ENCODE peak calls at places on chromosomes 1 and 21, in seven cellular contexts. One of them, this sample, is unnamed.

GRCh38 chr21:29320021-29320420 is 21.3 kb downstream of the BACH1 start:
- DNase-seq in foreskin fibroblast: no peak
- DNase-seq in spleen: no peak
- DNase-seq in HAP-1: no peak
- DNase-seq in NCI-H1092: no peak
- DNase-seq in SHP77: no peak
- DNase-seq in OCI-LY7: no peak
- DNase-seq in this sample: no peak

GRCh38 chr1:206804156-206804737 is 32.0 kb upstream of the IL10 start:
- DNase-seq in foreskin fibroblast: no peak
- DNase-seq in SHP77: no peak
- DNase-seq in OCI-LY7: no peak
- DNase-seq in spleen: no peak
- DNase-seq in NCI-H1092: no peak
- DNase-seq in HAP-1: no peak
- DNase-seq in this sample: no peak

GRCh38 chr1:46005594-46005993 is 126.8 kb downstream of the PIK3R3 start:
- DNase-seq in OCI-LY7: no peak
- DNase-seq in SHP77: no peak
- DNase-seq in HAP-1: no peak
- DNase-seq in spleen: no peak
- DNase-seq in foreskin fibroblast: no peak
- DNase-seq in NCI-H1092: no peak
- DNase-seq in this sample: no peak

GRCh38 chr1:193339396-193339795 is 153.0 kb upstream of the B3GALT2 start:
- DNase-seq in OCI-LY7: no peak
- DNase-seq in HAP-1: no peak
- DNase-seq in foreskin fibroblast: no peak
- DNase-seq in NCI-H1092: no peak
- DNase-seq in SHP77: no peak
- DNase-seq in spleen: no peak
- DNase-seq in this sample: no peak

GRCh38 chr1:178311164-178311563 is 185.6 kb downstream of the CLEC20A start:
- DNase-seq in SHP77: no peak
- DNase-seq in OCI-LY7: no peak
- DNase-seq in spleen: no peak
- DNase-seq in NCI-H1092: no peak
- DNase-seq in foreskin fibroblast: no peak
- DNase-seq in HAP-1: no peak
- DNase-seq in this sample: no peak

GRCh38 chr1:27661412-27662075 is 10.4 kb downstream of the IFI6 start:
- DNase-seq in foreskin fibroblast: no peak
- DNase-seq in OCI-LY7: no peak
- DNase-seq in HAP-1: no peak
- DNase-seq in NCI-H1092: no peak
- DNase-seq in spleen: peak; percentile 68
- DNase-seq in SHP77: no peak
- DNase-seq in this sample: no peak

GRCh38 chr1:159652506-159652905 is 61.9 kb downstream of the CRP start:
- DNase-seq in SHP77: no peak
- DNase-seq in OCI-LY7: no peak
- DNase-seq in spleen: no peak
- DNase-seq in NCI-H1092: no peak
- DNase-seq in HAP-1: no peak
- DNase-seq in foreskin fibroblast: no peak
- DNase-seq in this sample: no peak

GRCh38 chr1:97101523-97101922 is 379.9 kb downstream of the PTBP2 start:
- DNase-seq in NCI-H1092: no peak
- DNase-seq in foreskin fibroblast: no peak
- DNase-seq in OCI-LY7: no peak
- DNase-seq in spleen: no peak
- DNase-seq in HAP-1: no peak
- DNase-seq in SHP77: no peak
- DNase-seq in this sample: no peak

GRCh38 chr1:207032528-207033017 is at the start of gene C1orf116:
- DNase-seq in SHP77: peak; percentile 15
- DNase-seq in spleen: no peak
- DNase-seq in foreskin fibroblast: no peak
- DNase-seq in HAP-1: no peak
- DNase-seq in NCI-H1092: peak; percentile 17
- DNase-seq in OCI-LY7: no peak
- DNase-seq in this sample: no peak

GRCh38 chr1:80656011-80656627 is 1144.6 kb upstream of the ADGRL2 start:
- DNase-seq in NCI-H1092: no peak
- DNase-seq in HAP-1: peak; percentile 51
- DNase-seq in OCI-LY7: peak; percentile 34
- DNase-seq in spleen: no peak
- DNase-seq in foreskin fibroblast: no peak
- DNase-seq in SHP77: peak; percentile 67
- DNase-seq in this sample: no peak

GRCh38 chr1:6010554-6010953 is 18.3 kb upstream of the NPHP4 start:
- DNase-seq in NCI-H1092: no peak
- DNase-seq in OCI-LY7: no peak
- DNase-seq in SHP77: no peak
- DNase-seq in HAP-1: no peak
- DNase-seq in spleen: peak; percentile 40
- DNase-seq in foreskin fibroblast: no peak
- DNase-seq in this sample: peak; percentile 78